ENCODE peak calls at places on chromosome 18, in ten cellular contexts. F, C, K, B, U, N, P, L, O and D are unnamed samples.
A peak's percentile ranks its signal among the peaks of the same experiment; 100 is the strongest.

GRCh38 chr18:62979172-62979571 is 263.8 kb downstream of the PHLPP1 start:
- DNase-seq in P (no peak), N (no peak), C (peak; percentile 90), K (no peak), F (no peak), L (peak; percentile 75), O (peak; percentile 84), U (no peak), B (no peak), D (no peak)

GRCh38 chr18:59783138-59783537 is 85.9 kb upstream of the CCBE1 start:
- DNase-seq in K (peak; percentile 65), B (no peak), N (no peak), L (no peak), U (peak; percentile 8), P (peak; percentile 51), C (peak; percentile 88), F (no peak), O (peak; percentile 40), D (peak; percentile 51)

GRCh38 chr18:24968233-24968775 is 383.7 kb downstream of the ZNF521 start:
- DNase-seq in P (no peak), N (no peak), K (no peak), F (no peak), U (no peak), L (no peak), C (peak; percentile 79), B (no peak), O (no peak), D (no peak)

GRCh38 chr18:12857215-12857924 is 26.7 kb downstream of the PTPN2 start:
- DNase-seq in U (no peak), C (no peak), L (no peak), N (no peak), K (no peak), F (no peak), B (no peak), P (peak; percentile 75), O (no peak), D (no peak)

GRCh38 chr18:55121397-55122170 is 162.3 kb upstream of the CCDC68 start:
- DNase-seq in O (no peak), C (no peak), K (no peak), B (no peak), F (no peak), U (no peak), L (no peak), N (no peak), P (no peak), D (no peak)

GRCh38 chr18:6370886-6371635 is 43.6 kb downstream of the L3MBTL4 start:
- DNase-seq in N (peak; percentile 35), K (no peak), U (no peak), P (no peak), B (no peak), O (no peak), L (peak; percentile 74), F (no peak), C (no peak), D (no peak)

GRCh38 chr18:46281185-46282176 is 177.3 kb downstream of the HAUS1 start:
- DNase-seq in K (peak; percentile 80), B (no peak), L (peak; percentile 55), F (no peak), C (peak; percentile 78), P (peak; percentile 56), U (peak; percentile 70), O (peak; percentile 41), N (peak; percentile 65), D (peak; percentile 48)

GRCh38 chr18:22872894-22873537 is 60.1 kb upstream of the RBBP8 start:
- DNase-seq in C (no peak), O (no peak), N (no peak), B (no peak), P (no peak), L (no peak), F (no peak), K (no peak), U (no peak), D (no peak)

GRCh38 chr18:9334351-9335254 is at the start of gene TWSG1:
- DNase-seq in K (peak; percentile 98), O (peak; percentile 83), B (peak; percentile 23), N (peak; percentile 94), P (peak; percentile 96), F (peak; percentile 98), C (peak; percentile 89), U (peak; percentile 97), L (peak; percentile 95), D (peak; percentile 96)

GRCh38 chr18:9328776-9329175 is 5.8 kb upstream of the TWSG1 start:
- DNase-seq in U (no peak), B (no peak), N (no peak), P (no peak), L (no peak), C (peak; percentile 51), F (no peak), O (no peak), K (no peak), D (no peak)

GRCh38 chr18:9333441-9334350 is 877 bp upstream of the TWSG1 start:
- DNase-seq in P (no peak), K (peak; percentile 85), L (peak; percentile 18), B (no peak), O (no peak), C (no peak), N (peak; percentile 40), F (peak; percentile 66), U (no peak), D (peak; percentile 54)

GRCh38 chr18:9329471-9329870 is 5.1 kb upstream of the TWSG1 start:
- DNase-seq in K (no peak), L (no peak), O (no peak), N (no peak), U (no peak), C (no peak), F (no peak), B (no peak), P (no peak), D (no peak)

DNA sequence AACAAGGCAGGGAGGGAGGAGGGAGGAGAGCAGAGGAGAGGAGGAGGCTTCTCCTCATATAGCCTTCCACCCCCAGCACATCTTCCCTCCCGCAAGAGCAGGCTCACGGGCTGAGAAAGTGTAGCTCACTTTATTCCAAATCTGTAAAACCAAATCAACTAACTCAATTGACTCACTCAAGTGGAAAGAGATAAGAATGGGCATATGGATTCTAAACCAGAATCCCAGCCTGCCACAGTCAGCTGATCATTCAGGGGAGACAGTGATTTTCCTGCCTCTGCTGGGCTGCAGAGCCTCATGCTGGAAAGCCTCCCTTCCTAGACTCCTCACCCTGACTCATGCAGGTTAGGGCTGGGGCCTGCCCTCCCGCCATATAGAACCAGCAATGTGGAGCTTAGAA is 4.2 kb upstream of the TWSG1 start:
- DNase-seq in C (no peak), P (no peak), U (no peak), O (no peak), N (no peak), L (no peak), B (no peak), F (no peak), K (peak; percentile 4), D (no peak)
- TF ChIP-seq CTCF in C (no peak), P (no peak), U (no peak), O (no peak), N (no peak), L (no peak), B (no peak), F (no peak), K (no peak), D (no peak)

DNA sequence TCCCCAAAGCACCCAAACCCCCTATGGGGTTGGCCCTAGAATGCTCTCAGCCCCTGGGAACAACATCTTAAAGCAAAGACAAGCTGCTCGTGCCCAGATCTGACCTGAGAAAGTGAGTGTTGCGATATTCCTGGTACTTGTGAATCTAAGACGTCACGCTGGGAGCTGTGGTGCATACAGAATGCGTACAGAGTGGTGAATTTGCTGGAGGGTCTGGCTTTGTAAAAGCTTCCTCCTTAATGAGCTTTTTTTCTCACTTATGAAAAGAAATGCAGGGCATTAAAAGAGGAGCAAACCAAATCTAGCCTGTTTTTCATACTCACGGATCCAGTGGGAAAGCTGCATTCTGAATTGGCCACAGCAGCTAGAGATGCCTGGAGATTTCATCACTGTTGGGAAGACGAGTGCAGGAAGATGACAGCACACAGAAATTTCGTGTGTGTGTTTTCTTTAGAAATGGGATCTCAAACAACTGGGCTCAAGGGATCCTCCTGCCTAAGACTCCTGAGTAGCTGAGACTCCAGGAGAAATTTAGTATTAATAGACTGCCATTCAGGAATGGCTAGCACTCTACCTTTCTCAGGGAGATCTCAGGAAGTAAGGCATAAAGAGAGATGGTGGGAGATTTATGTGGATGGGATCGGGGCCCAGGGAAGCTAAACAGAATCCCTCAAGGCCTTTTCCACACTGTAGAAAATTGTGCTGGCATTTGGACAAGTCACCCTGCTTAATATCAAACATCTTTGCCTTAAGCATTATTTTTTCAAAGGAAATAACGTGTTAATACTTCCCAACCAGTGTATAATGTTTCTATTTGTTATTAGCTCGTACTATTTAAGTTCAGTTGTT is 181.3 kb downstream of the ALPK2 start:
- DNase-seq in U (no peak), P (no peak), C (peak; percentile 34), O (peak; percentile 10), L (no peak), N (no peak), F (peak; percentile 70), B (no peak), K (peak; percentile 65), D (no peak)
- H3K4me3 ChIP-seq in U (no peak overlapping the region), P (no peak overlapping the region), C (no peak overlapping the region), O (no peak overlapping the region), L (peak overlapping the region; percentile 28), N (no peak overlapping the region), F (no peak overlapping the region), B (no peak overlapping the region), K (no peak overlapping the region), D (peak overlapping the region; percentile 11)

GRCh38 chr18:49238433-49239042 is 221.9 kb downstream of the DYM start:
- DNase-seq in P (peak; percentile 44), N (no peak), B (no peak), U (peak; percentile 7), O (no peak), F (no peak), L (no peak), K (peak; percentile 57), C (peak; percentile 48), D (no peak)
- TF ChIP-seq CTCF in P (peak; percentile 69), N (peak; percentile 35), B (peak; percentile 66), U (peak; percentile 77), O (peak; percentile 56), F (peak; percentile 27), L (peak; percentile 42), K (peak; percentile 79), C (peak; percentile 65), D (no peak)

GRCh38 chr18:57353137-57353939 is 981 bp downstream of the ST8SIA3 start:
- DNase-seq in B (no peak), U (no peak), N (no peak), K (peak; percentile 85), P (no peak), O (no peak), L (no peak), C (no peak), F (no peak), D (no peak)

GRCh38 chr18:57352271-57352701 is at the start of gene ST8SIA3:
- DNase-seq in L (no peak), C (no peak), U (no peak), F (no peak), B (no peak), K (peak; percentile 47), O (no peak), N (no peak), P (no peak), D (no peak)

GRCh38 chr18:57359433-57359832 is 7.1 kb downstream of the ST8SIA3 start:
- DNase-seq in C (no peak), N (no peak), K (no peak), L (no peak), O (no peak), U (no peak), B (no peak), P (no peak), F (no peak), D (no peak)

GRCh38 chr18:57352761-57353136 is 392 bp downstream of the ST8SIA3 start:
- DNase-seq in F (no peak), K (peak; percentile 52), O (no peak), L (no peak), C (no peak), N (no peak), U (no peak), P (no peak), B (no peak), D (no peak)

GRCh38 chr18:57353940-57354461 is 1.6 kb downstream of the ST8SIA3 start:
- DNase-seq in B (no peak), K (peak; percentile 94), L (peak; percentile 56), U (no peak), F (no peak), N (peak; percentile 23), O (peak; percentile 16), C (peak; percentile 22), P (no peak), D (no peak)
- H3K4me3 ChIP-seq in B (no peak overlapping the region), K (peak overlapping the region; percentile 65), L (no peak overlapping the region), U (no peak overlapping the region), F (no peak overlapping the region), N (no peak overlapping the region), O (peak overlapping the region; percentile 31), C (no peak overlapping the region), P (no peak overlapping the region), D (no peak overlapping the region)